ENCODE peak calls at places on chromosome 19, in five cellular contexts. Z, A, K, O and F are unnamed samples. For H3K4me1, the result is how much of the 10 kb centered on the place peaks cover.

GRCh38 chr19:49570997-49571676 is 9.2 kb downstream of the NOSIP start:
- DNase-seq in Z (no peak), A (no peak), K (no peak), O (peak), F (no peak)

GRCh38 chr19:30217461-30217860 is 154.7 kb upstream of the ZNF536 start:
- DNase-seq in Z (no peak), A (no peak), K (no peak), O (no peak), F (no peak)

GRCh38 chr19:50567052-50567841 is 988 bp downstream of the LRRC4B start:
- DNase-seq in Z (no peak), A (no peak), K (no peak), O (no peak), F (no peak)

GRCh38 chr19:31759359-31759758 is 410.1 kb upstream of the TSHZ3 start:
- DNase-seq in Z (no peak), A (no peak), K (no peak), O (no peak), F (no peak)

GRCh38 chr19:36528921-36529518 is 949 bp upstream of the ZNF260 start:
- DNase-seq in Z (no peak), A (peak), K (no peak), O (peak), F (no peak)

GRCh38 chr19:30363073-30363472 is 9.1 kb upstream of the ZNF536 start:
- DNase-seq in Z (no peak), A (no peak), K (no peak), O (no peak), F (no peak)

GRCh38 chr19:7292950-7293794 is 1.0 kb downstream of the INSR start:
- DNase-seq in Z (peak), A (peak), K (peak), O (no peak), F (no peak)

GRCh38 chr19:53908933-53909415 is at the start of gene CACNG7:
- DNase-seq in Z (no peak), A (peak), K (no peak), O (no peak), F (no peak)

GRCh38 chr19:20313894-20314293 is 146.9 kb downstream of the ZNF486 start:
- DNase-seq in Z (no peak), A (no peak), K (no peak), O (no peak), F (no peak)

GRCh38 chr19:10976200-10976892 is 15.5 kb downstream of the SMARCA4 start:
- DNase-seq in Z (no peak), A (no peak), K (no peak), O (no peak), F (no peak)

GRCh38 chr19:28575816-28576215 is 637.1 kb downstream of the UQCRFS1 start:
- DNase-seq in Z (no peak), A (no peak), K (no peak), O (no peak), F (no peak)

GRCh38 chr19:31312004-31312403 is 37.2 kb downstream of the TSHZ3 start:
- DNase-seq in Z (no peak), A (peak), K (peak), O (no peak), F (no peak)

GRCh38 chr19:46913852-46914430 is 53.1 kb downstream of the ARHGAP35 start:
- DNase-seq in Z (no peak), A (peak), K (no peak), O (peak), F (no peak)

GRCh38 chr19:9836021-9836420 is 903 bp downstream of the PIN1 start:
- DNase-seq in Z (no peak), A (peak), K (no peak), O (no peak), F (no peak)

GRCh38 chr19:55117063-55117635 is 288 bp downstream of the PPP1R12C start:
- DNase-seq in Z (peak), A (peak), K (no peak), O (no peak), F (no peak)

GRCh38 chr19:15463865-15464371 is 426 bp downstream of the RASAL3 start:
- DNase-seq in Z (peak), A (no peak), K (no peak), O (no peak), F (peak)

GRCh38 chr19:24159707-24160106 is 72.7 kb downstream of the ZNF254 start:
- DNase-seq in Z (no peak), A (peak), K (no peak), O (no peak), F (no peak)

GRCh38 chr19:33186431-33186830 is 7.7 kb upstream of the LRP3 start:
- DNase-seq in Z (no peak), A (no peak), K (no peak), O (no peak), F (no peak)

GRCh38 chr19:27955484-27955883 is 1257.5 kb downstream of the UQCRFS1 start:
- DNase-seq in Z (no peak), A (no peak), K (no peak), O (no peak), F (no peak)

GRCh38 chr19:10258080-10258710 is 6.2 kb downstream of the MRPL4 start:
- DNase-seq in Z (no peak), A (no peak), K (no peak), O (no peak), F (no peak)

GRCh38 chr19:1651061-1651547 is 1.3 kb downstream of the TCF3 start:
- DNase-seq in Z (peak), A (peak), K (no peak), O (peak), F (peak)

GRCh38 chr19:10961073-10961762 is 388 bp downstream of the SMARCA4 start:
- DNase-seq in Z (peak), A (peak), K (peak), O (no peak), F (no peak)

GRCh38 chr19:49109569-49110233 is 4.5 kb upstream of the LIN7B start:
- DNase-seq in Z (no peak), A (no peak), K (no peak), O (no peak), F (no peak)

GRCh38 chr19:54341295-54341694 is 2.3 kb upstream of the LILRA4 start:
- DNase-seq in Z (no peak), A (no peak), K (no peak), O (no peak), F (no peak)

GRCh38 chr19:35628565-35629331 is at the start of gene RBM42:
- DNase-seq in Z (peak), A (peak), K (peak), O (peak), F (peak)

GRCh38 chr19:13547102-13547501 is 40.8 kb upstream of the CACNA1A start:
- DNase-seq in Z (no peak), A (no peak), K (no peak), O (no peak), F (no peak)
- H3K4me1 ChIP-seq in Z (under half), A (under half), K (under half), O (under half), F (under half)

DNA sequence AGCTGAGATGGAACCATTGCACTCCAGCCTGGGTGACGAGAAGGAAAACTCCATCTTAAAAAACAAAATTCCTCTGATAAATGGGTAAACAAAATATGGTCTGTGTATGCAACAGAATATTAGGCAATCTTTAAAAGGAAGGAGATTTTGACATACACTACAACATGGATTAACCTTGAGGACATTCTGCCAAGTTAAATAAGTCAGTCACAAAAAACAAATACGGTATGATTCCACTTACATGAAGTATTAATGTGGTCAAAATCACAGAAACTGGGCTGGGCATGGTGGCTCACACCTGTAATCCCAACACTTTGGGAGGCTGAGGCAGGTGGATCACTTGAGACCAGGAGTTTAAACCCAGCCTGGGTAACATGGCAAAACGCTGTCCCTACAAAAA is 3.0 kb upstream of the ZNF444 start:
- DNase-seq in Z (no peak), A (peak), K (no peak), O (no peak), F (no peak)
- H3K4me1 ChIP-seq in Z (under half), A (under half), K (under half), O (under half), F (under half)

GRCh38 chr19:13055213-13056051 is 47.2 kb downstream of the LYL1 start:
- DNase-seq in Z (peak), A (peak), K (peak), O (no peak), F (no peak)

GRCh38 chr19:13058951-13059660 is 43.6 kb downstream of the LYL1 start:
- DNase-seq in Z (no peak), A (peak), K (no peak), O (no peak), F (no peak)

GRCh38 chr19:13056052-13056660 is 46.5 kb downstream of the LYL1 start:
- DNase-seq in Z (peak), A (peak), K (peak), O (no peak), F (no peak)

GRCh38 chr19:13057147-13057572 is 45.5 kb downstream of the LYL1 start:
- DNase-seq in Z (no peak), A (no peak), K (no peak), O (no peak), F (no peak)

DNA sequence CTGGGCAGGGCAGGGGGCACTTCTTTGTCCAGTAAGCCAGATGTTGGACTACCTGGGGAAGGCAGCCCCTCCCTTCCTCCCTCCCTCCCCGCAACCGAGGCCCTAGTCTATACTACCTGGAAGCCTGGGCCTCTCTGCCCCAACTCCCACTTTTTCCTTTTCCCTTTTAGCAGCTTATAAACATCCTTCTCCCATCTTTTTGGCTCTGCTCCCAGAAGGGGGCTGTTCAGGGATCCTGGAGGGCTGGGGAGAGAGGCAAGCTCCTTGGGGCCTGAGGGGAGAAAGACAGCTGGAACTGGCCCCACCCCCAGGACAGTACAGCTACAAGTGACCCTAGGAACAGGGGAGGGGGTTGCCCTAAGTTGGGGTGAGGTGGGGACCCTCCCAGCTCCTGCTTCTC is 44.9 kb downstream of the LYL1 start:
- DNase-seq in Z (no peak), A (no peak), K (no peak), O (no peak), F (no peak)
- H3K4me1 ChIP-seq in Z (half or more), A (half or more), K (half or more), O (under half), F (under half)

DNA sequence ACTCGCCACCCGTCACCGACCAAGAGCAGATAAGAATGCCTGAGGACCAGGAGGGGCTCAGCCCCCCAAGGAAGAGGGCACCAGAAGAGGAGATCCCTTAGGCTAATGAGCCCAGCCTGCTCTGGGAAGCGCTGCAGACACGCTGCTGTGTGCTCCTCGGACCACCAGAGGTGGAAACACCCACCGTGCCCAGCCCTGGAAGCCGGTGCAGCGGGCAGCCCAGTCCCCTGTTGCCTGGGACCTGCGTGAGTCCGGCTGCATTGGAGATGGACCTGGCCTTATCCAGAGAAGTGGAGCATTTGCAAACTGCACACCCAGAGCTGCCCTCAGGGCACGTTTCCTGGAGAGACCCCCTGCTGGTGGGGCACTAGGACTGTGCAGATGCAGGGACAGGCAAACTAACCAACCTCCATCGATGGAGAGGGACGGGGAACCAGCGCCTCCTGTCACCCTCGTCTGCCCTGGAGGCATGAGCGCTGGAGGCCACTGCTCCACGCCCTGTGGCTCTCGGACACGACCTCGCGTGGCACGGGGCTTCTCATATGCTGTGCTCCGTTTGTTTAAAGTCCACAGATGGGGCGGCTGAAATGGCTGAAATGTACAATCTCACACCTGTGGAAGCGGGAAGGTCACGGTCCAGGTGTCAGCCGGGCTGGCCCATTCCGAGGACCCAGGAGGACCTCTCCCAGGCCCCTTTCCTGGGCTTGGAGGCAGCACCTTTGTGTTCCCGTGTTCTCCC is 153.9 kb downstream of the KDM4B start:
- DNase-seq in Z (no peak), A (no peak), K (no peak), O (no peak), F (no peak)
- H3K4me1 ChIP-seq in Z (under half), A (under half), K (under half), O (under half), F (under half)

DNA sequence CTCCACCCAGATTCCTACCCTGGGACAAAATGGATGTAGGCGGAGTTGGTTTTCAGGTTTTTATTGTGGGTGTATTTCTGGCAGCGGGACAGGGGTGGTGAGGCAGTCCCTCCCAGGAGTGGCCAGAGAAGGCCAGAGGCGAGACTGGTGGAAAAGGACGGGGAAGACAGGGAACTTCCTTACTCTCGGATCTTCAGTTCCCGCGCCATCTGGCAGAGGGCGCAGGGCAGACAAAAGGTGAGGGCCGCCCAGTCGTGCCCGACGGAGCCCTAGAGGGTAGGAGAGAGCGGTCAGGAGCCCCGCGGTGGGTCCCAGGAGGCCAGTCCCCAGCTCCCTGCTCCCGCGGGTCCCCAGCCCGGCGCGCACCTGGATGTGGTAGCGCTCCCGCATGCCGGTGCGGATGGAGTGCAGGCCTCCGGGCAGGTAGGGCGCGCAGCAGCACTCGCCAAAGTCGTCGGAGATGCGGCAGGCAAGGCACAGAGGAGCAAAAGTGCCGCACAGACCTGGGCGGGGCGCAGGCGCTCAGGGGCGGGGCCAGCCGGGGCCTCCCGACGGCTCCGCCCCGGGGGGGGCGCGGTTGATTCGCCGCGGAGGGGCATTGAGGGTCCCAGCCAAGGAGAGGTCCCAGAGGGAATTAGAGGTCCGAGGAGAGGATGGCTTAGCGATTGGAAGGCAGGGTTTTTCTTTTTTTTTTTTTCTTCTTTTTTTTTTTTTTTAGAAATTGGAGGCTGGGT is 3.0 kb downstream of the CNFN start:
- DNase-seq in Z (peak), A (peak), K (peak), O (peak), F (peak)
- H3K4me1 ChIP-seq in Z (under half), A (under half), K (under half), O (under half), F (under half)

GRCh38 chr19:41862445-41862986 is 2.5 kb downstream of the RPS19 start:
- DNase-seq in Z (no peak), A (no peak), K (no peak), O (no peak), F (no peak)
- H3K4me1 ChIP-seq in Z (under half), A (under half), K (half or more), O (under half), F (under half)

GRCh38 chr19:8340341-8341096 is 2.5 kb downstream of the KANK3 start:
- DNase-seq in Z (peak), A (no peak), K (peak), O (no peak), F (no peak)
- H3K4me1 ChIP-seq in Z (under half), A (under half), K (half or more), O (under half), F (under half)

GRCh38 chr19:40277356-40277755 is 7.8 kb downstream of the AKT2 start:
- DNase-seq in Z (no peak), A (no peak), K (no peak), O (no peak), F (no peak)
- H3K4me1 ChIP-seq in Z (under half), A (half or more), K (half or more), O (under half), F (under half)